ENCODE peak calls at places on chromosome 9, in seven cellular contexts. One of them, this sample, is unnamed.

GRCh38 chr9:137837345-137838278 is 40.0 kb upstream of the CACNA1B start:
- DNase-seq in central memory CD4-positive, alpha-beta T cell: no peak
- DNase-seq in HFFc6: no peak
- DNase-seq in hypothalamus: no peak
- DNase-seq in brain microvascular endothelial cell: no peak
- DNase-seq in naive thymus-derived CD4-positive, alpha-beta T cell: no peak
- DNase-seq in RPMI8226: no peak
- DNase-seq in this sample: no peak

GRCh38 chr9:129077236-129077635 is 3.7 kb upstream of the DOLPP1 start:
- DNase-seq in HFFc6: no peak
- DNase-seq in hypothalamus: no peak
- DNase-seq in naive thymus-derived CD4-positive, alpha-beta T cell: no peak
- DNase-seq in RPMI8226: no peak
- DNase-seq in brain microvascular endothelial cell: no peak
- DNase-seq in central memory CD4-positive, alpha-beta T cell: no peak
- DNase-seq in this sample: no peak

GRCh38 chr9:103407260-103407659 is 412.1 kb downstream of the CYLC2 start:
- DNase-seq in central memory CD4-positive, alpha-beta T cell: no peak
- DNase-seq in HFFc6: no peak
- DNase-seq in naive thymus-derived CD4-positive, alpha-beta T cell: no peak
- DNase-seq in brain microvascular endothelial cell: no peak
- DNase-seq in RPMI8226: no peak
- DNase-seq in hypothalamus: no peak
- DNase-seq in this sample: no peak

GRCh38 chr9:23826120-23826629 is at the start of gene ELAVL2:
- DNase-seq in hypothalamus: peak
- DNase-seq in naive thymus-derived CD4-positive, alpha-beta T cell: peak
- DNase-seq in HFFc6: no peak
- DNase-seq in central memory CD4-positive, alpha-beta T cell: peak
- DNase-seq in RPMI8226: peak
- DNase-seq in brain microvascular endothelial cell: peak
- DNase-seq in this sample: peak

GRCh38 chr9:133955821-133956411 is 36.2 kb downstream of the VAV2 start:
- DNase-seq in naive thymus-derived CD4-positive, alpha-beta T cell: no peak
- DNase-seq in HFFc6: no peak
- DNase-seq in brain microvascular endothelial cell: no peak
- DNase-seq in hypothalamus: no peak
- DNase-seq in central memory CD4-positive, alpha-beta T cell: peak
- DNase-seq in RPMI8226: no peak
- DNase-seq in this sample: no peak

GRCh38 chr9:17752021-17752420 is 173.2 kb downstream of the SH3GL2 start:
- DNase-seq in HFFc6: no peak
- DNase-seq in naive thymus-derived CD4-positive, alpha-beta T cell: no peak
- DNase-seq in brain microvascular endothelial cell: no peak
- DNase-seq in RPMI8226: no peak
- DNase-seq in hypothalamus: no peak
- DNase-seq in central memory CD4-positive, alpha-beta T cell: no peak
- DNase-seq in this sample: no peak

GRCh38 chr9:137989156-137989555 is 111.6 kb downstream of the CACNA1B start:
- DNase-seq in RPMI8226: no peak
- DNase-seq in HFFc6: no peak
- DNase-seq in central memory CD4-positive, alpha-beta T cell: no peak
- DNase-seq in brain microvascular endothelial cell: no peak
- DNase-seq in naive thymus-derived CD4-positive, alpha-beta T cell: no peak
- DNase-seq in hypothalamus: no peak
- DNase-seq in this sample: no peak

GRCh38 chr9:27192291-27192960 is 83.4 kb downstream of the TEK start:
- DNase-seq in brain microvascular endothelial cell: no peak
- DNase-seq in RPMI8226: no peak
- DNase-seq in HFFc6: no peak
- DNase-seq in naive thymus-derived CD4-positive, alpha-beta T cell: no peak
- DNase-seq in central memory CD4-positive, alpha-beta T cell: no peak
- DNase-seq in hypothalamus: no peak
- DNase-seq in this sample: no peak

GRCh38 chr9:115262477-115262876 is 144.5 kb upstream of the TNC start:
- DNase-seq in HFFc6: peak
- DNase-seq in brain microvascular endothelial cell: peak
- DNase-seq in hypothalamus: no peak
- DNase-seq in RPMI8226: peak
- DNase-seq in central memory CD4-positive, alpha-beta T cell: no peak
- DNase-seq in naive thymus-derived CD4-positive, alpha-beta T cell: no peak
- DNase-seq in this sample: no peak

GRCh38 chr9:21075484-21075883 is 2.3 kb downstream of the IFNB1 start:
- DNase-seq in hypothalamus: no peak
- DNase-seq in central memory CD4-positive, alpha-beta T cell: no peak
- DNase-seq in naive thymus-derived CD4-positive, alpha-beta T cell: no peak
- DNase-seq in RPMI8226: no peak
- DNase-seq in HFFc6: no peak
- DNase-seq in brain microvascular endothelial cell: no peak
- DNase-seq in this sample: no peak

GRCh38 chr9:122402403-122403268 is 31.8 kb downstream of the PTGS1 start:
- DNase-seq in RPMI8226: no peak
- DNase-seq in HFFc6: peak
- DNase-seq in central memory CD4-positive, alpha-beta T cell: no peak
- DNase-seq in brain microvascular endothelial cell: peak
- DNase-seq in hypothalamus: no peak
- DNase-seq in naive thymus-derived CD4-positive, alpha-beta T cell: no peak
- DNase-seq in this sample: no peak

GRCh38 chr9:36542355-36542754 is 30.3 kb upstream of the MELK start:
- DNase-seq in HFFc6: no peak
- DNase-seq in naive thymus-derived CD4-positive, alpha-beta T cell: no peak
- DNase-seq in RPMI8226: no peak
- DNase-seq in central memory CD4-positive, alpha-beta T cell: no peak
- DNase-seq in brain microvascular endothelial cell: no peak
- DNase-seq in hypothalamus: no peak
- DNase-seq in this sample: no peak

GRCh38 chr9:130830199-130830598 is 4.9 kb upstream of the ABL1 start:
- DNase-seq in central memory CD4-positive, alpha-beta T cell: no peak
- DNase-seq in RPMI8226: no peak
- DNase-seq in naive thymus-derived CD4-positive, alpha-beta T cell: no peak
- DNase-seq in hypothalamus: no peak
- DNase-seq in HFFc6: no peak
- DNase-seq in brain microvascular endothelial cell: no peak
- DNase-seq in this sample: no peak

GRCh38 chr9:130117816-130118632 is 54.2 kb upstream of the NCS1 start:
- DNase-seq in RPMI8226: no peak
- DNase-seq in central memory CD4-positive, alpha-beta T cell: no peak
- DNase-seq in hypothalamus: no peak
- DNase-seq in HFFc6: peak
- DNase-seq in naive thymus-derived CD4-positive, alpha-beta T cell: no peak
- DNase-seq in brain microvascular endothelial cell: peak
- DNase-seq in this sample: peak

GRCh38 chr9:96006961-96007360 is 131.5 kb downstream of the ERCC6L2 start:
- DNase-seq in naive thymus-derived CD4-positive, alpha-beta T cell: no peak
- DNase-seq in HFFc6: peak
- DNase-seq in brain microvascular endothelial cell: peak
- DNase-seq in RPMI8226: no peak
- DNase-seq in central memory CD4-positive, alpha-beta T cell: no peak
- DNase-seq in hypothalamus: no peak
- DNase-seq in this sample: no peak

GRCh38 chr9:101311759-101312420 is 72.9 kb downstream of the BAAT start:
- DNase-seq in hypothalamus: no peak
- DNase-seq in central memory CD4-positive, alpha-beta T cell: peak
- DNase-seq in brain microvascular endothelial cell: peak
- DNase-seq in naive thymus-derived CD4-positive, alpha-beta T cell: peak
- DNase-seq in RPMI8226: peak
- DNase-seq in HFFc6: peak
- DNase-seq in this sample: no peak

GRCh38 chr9:88339322-88339721 is 48.9 kb upstream of the SPIN1 start:
- DNase-seq in hypothalamus: no peak
- DNase-seq in naive thymus-derived CD4-positive, alpha-beta T cell: no peak
- DNase-seq in HFFc6: no peak
- DNase-seq in brain microvascular endothelial cell: no peak
- DNase-seq in RPMI8226: no peak
- DNase-seq in central memory CD4-positive, alpha-beta T cell: no peak
- DNase-seq in this sample: no peak

GRCh38 chr9:14056235-14056930 is 257.6 kb downstream of the NFIB start:
- DNase-seq in brain microvascular endothelial cell: peak
- DNase-seq in central memory CD4-positive, alpha-beta T cell: no peak
- DNase-seq in naive thymus-derived CD4-positive, alpha-beta T cell: no peak
- DNase-seq in hypothalamus: no peak
- DNase-seq in RPMI8226: no peak
- DNase-seq in HFFc6: no peak
- DNase-seq in this sample: no peak

GRCh38 chr9:108565651-108566378 is 290.0 kb downstream of the ACTL7B start:
- DNase-seq in central memory CD4-positive, alpha-beta T cell: no peak
- DNase-seq in naive thymus-derived CD4-positive, alpha-beta T cell: no peak
- DNase-seq in brain microvascular endothelial cell: peak
- DNase-seq in RPMI8226: peak
- DNase-seq in hypothalamus: peak
- DNase-seq in HFFc6: peak
- DNase-seq in this sample: no peak

GRCh38 chr9:37906312-37907239 is 2.6 kb upstream of the SLC25A51 start:
- DNase-seq in central memory CD4-positive, alpha-beta T cell: no peak
- DNase-seq in RPMI8226: no peak
- DNase-seq in hypothalamus: no peak
- DNase-seq in HFFc6: no peak
- DNase-seq in brain microvascular endothelial cell: no peak
- DNase-seq in naive thymus-derived CD4-positive, alpha-beta T cell: no peak
- DNase-seq in this sample: no peak

GRCh38 chr9:134968011-134968822 is 50.5 kb upstream of the FCN1 start:
- DNase-seq in hypothalamus: no peak
- DNase-seq in RPMI8226: no peak
- DNase-seq in naive thymus-derived CD4-positive, alpha-beta T cell: no peak
- DNase-seq in brain microvascular endothelial cell: peak
- DNase-seq in central memory CD4-positive, alpha-beta T cell: no peak
- DNase-seq in HFFc6: no peak
- DNase-seq in this sample: no peak

GRCh38 chr9:129677456-129677855 is 12.0 kb downstream of the PRRX2 start:
- DNase-seq in hypothalamus: no peak
- DNase-seq in RPMI8226: no peak
- DNase-seq in central memory CD4-positive, alpha-beta T cell: no peak
- DNase-seq in brain microvascular endothelial cell: no peak
- DNase-seq in HFFc6: no peak
- DNase-seq in naive thymus-derived CD4-positive, alpha-beta T cell: no peak
- DNase-seq in this sample: no peak

GRCh38 chr9:130144703-130145102 is 27.5 kb upstream of the NCS1 start:
- DNase-seq in RPMI8226: peak
- DNase-seq in brain microvascular endothelial cell: no peak
- DNase-seq in central memory CD4-positive, alpha-beta T cell: no peak
- DNase-seq in naive thymus-derived CD4-positive, alpha-beta T cell: no peak
- DNase-seq in hypothalamus: no peak
- DNase-seq in HFFc6: no peak
- DNase-seq in this sample: peak

GRCh38 chr9:90890146-90890545 is 88.5 kb downstream of the SYK start:
- DNase-seq in RPMI8226: no peak
- DNase-seq in HFFc6: no peak
- DNase-seq in naive thymus-derived CD4-positive, alpha-beta T cell: no peak
- DNase-seq in hypothalamus: no peak
- DNase-seq in brain microvascular endothelial cell: no peak
- DNase-seq in central memory CD4-positive, alpha-beta T cell: no peak
- DNase-seq in this sample: no peak

GRCh38 chr9:34550681-34551270 is 28.0 kb upstream of the ENHO start:
- DNase-seq in HFFc6: no peak
- DNase-seq in brain microvascular endothelial cell: no peak
- DNase-seq in RPMI8226: no peak
- DNase-seq in central memory CD4-positive, alpha-beta T cell: no peak
- DNase-seq in hypothalamus: no peak
- DNase-seq in naive thymus-derived CD4-positive, alpha-beta T cell: no peak
- DNase-seq in this sample: no peak

This sample was measured in gastrocnemius medialis.